ENCODE peak calls at places on chromosomes 6 and 20, in six cellular contexts. One of them, this sample, is unnamed.

GRCh38 chr6:41634657-41635056 is 3.6 kb upstream of the MDFI start:
- DNase-seq in naive thymus-derived CD4-positive, alpha-beta T cell: no peak
- DNase-seq in fibroblast of the aortic adventitia: no peak
- DNase-seq in A549: no peak
- DNase-seq in anterior cingulate cortex: no peak
- DNase-seq in AG08396: no peak
- DNase-seq in this sample: no peak

GRCh38 chr6:52360601-52361346 is 1.2 kb upstream of the PAQR8 start:
- DNase-seq in naive thymus-derived CD4-positive, alpha-beta T cell: no peak
- DNase-seq in fibroblast of the aortic adventitia: no peak
- DNase-seq in A549: no peak
- DNase-seq in anterior cingulate cortex: no peak
- DNase-seq in AG08396: no peak
- DNase-seq in this sample: no peak

GRCh38 chr6:33967966-33968724 is 164.3 kb upstream of the MLN start:
- DNase-seq in naive thymus-derived CD4-positive, alpha-beta T cell: no peak
- DNase-seq in fibroblast of the aortic adventitia: no peak
- DNase-seq in A549: peak
- DNase-seq in anterior cingulate cortex: no peak
- DNase-seq in AG08396: no peak
- DNase-seq in this sample: peak

GRCh38 chr6:42045538-42046460 is 4.5 kb upstream of the TAF8 start:
- DNase-seq in naive thymus-derived CD4-positive, alpha-beta T cell: peak
- DNase-seq in fibroblast of the aortic adventitia: peak
- DNase-seq in A549: no peak
- DNase-seq in anterior cingulate cortex: peak
- DNase-seq in AG08396: peak
- DNase-seq in this sample: peak

GRCh38 chr20:24370249-24370648 is 99.2 kb upstream of the SYNDIG1 start:
- DNase-seq in naive thymus-derived CD4-positive, alpha-beta T cell: no peak
- DNase-seq in fibroblast of the aortic adventitia: no peak
- DNase-seq in A549: no peak
- DNase-seq in anterior cingulate cortex: no peak
- DNase-seq in AG08396: no peak
- DNase-seq in this sample: no peak

GRCh38 chr6:46221221-46221793 is 50.5 kb upstream of the ENPP5 start:
- DNase-seq in naive thymus-derived CD4-positive, alpha-beta T cell: no peak
- DNase-seq in fibroblast of the aortic adventitia: peak
- DNase-seq in A549: peak
- DNase-seq in anterior cingulate cortex: no peak
- DNase-seq in AG08396: peak
- DNase-seq in this sample: peak

GRCh38 chr6:72416744-72417143 is 205.1 kb upstream of the KCNQ5 start:
- DNase-seq in naive thymus-derived CD4-positive, alpha-beta T cell: no peak
- DNase-seq in fibroblast of the aortic adventitia: no peak
- DNase-seq in A549: no peak
- DNase-seq in anterior cingulate cortex: no peak
- DNase-seq in AG08396: no peak
- DNase-seq in this sample: no peak

GRCh38 chr20:58714340-58714922 is 21.8 kb downstream of the NPEPL1 start:
- DNase-seq in naive thymus-derived CD4-positive, alpha-beta T cell: no peak
- DNase-seq in fibroblast of the aortic adventitia: no peak
- DNase-seq in A549: no peak
- DNase-seq in anterior cingulate cortex: no peak
- DNase-seq in AG08396: peak
- DNase-seq in this sample: no peak

GRCh38 chr6:70838907-70839285 is 118.0 kb downstream of the B3GAT2 start:
- DNase-seq in naive thymus-derived CD4-positive, alpha-beta T cell: no peak
- DNase-seq in fibroblast of the aortic adventitia: peak
- DNase-seq in A549: no peak
- DNase-seq in anterior cingulate cortex: no peak
- DNase-seq in AG08396: no peak
- DNase-seq in this sample: no peak

GRCh38 chr6:121482004-121482693 is 46.7 kb downstream of the GJA1 start:
- DNase-seq in naive thymus-derived CD4-positive, alpha-beta T cell: no peak
- DNase-seq in fibroblast of the aortic adventitia: peak
- DNase-seq in A549: peak
- DNase-seq in anterior cingulate cortex: no peak
- DNase-seq in AG08396: peak
- DNase-seq in this sample: no peak

GRCh38 chr6:138486249-138487121 is 12.8 kb downstream of the NHSL1 start:
- DNase-seq in naive thymus-derived CD4-positive, alpha-beta T cell: no peak
- DNase-seq in fibroblast of the aortic adventitia: no peak
- DNase-seq in A549: no peak
- DNase-seq in anterior cingulate cortex: no peak
- DNase-seq in AG08396: no peak
- DNase-seq in this sample: no peak

GRCh38 chr20:25050501-25051350 is 7.2 kb downstream of the ACSS1 start:
- DNase-seq in naive thymus-derived CD4-positive, alpha-beta T cell: no peak
- DNase-seq in fibroblast of the aortic adventitia: no peak
- DNase-seq in A549: no peak
- DNase-seq in anterior cingulate cortex: no peak
- DNase-seq in AG08396: no peak
- DNase-seq in this sample: no peak

GRCh38 chr6:3825851-3826581 is 23.2 kb upstream of the FAM50B start:
- DNase-seq in naive thymus-derived CD4-positive, alpha-beta T cell: no peak
- DNase-seq in fibroblast of the aortic adventitia: peak
- DNase-seq in A549: peak
- DNase-seq in anterior cingulate cortex: peak
- DNase-seq in AG08396: peak
- DNase-seq in this sample: peak

GRCh38 chr6:19697744-19698290 is 139.4 kb upstream of the ID4 start:
- DNase-seq in naive thymus-derived CD4-positive, alpha-beta T cell: no peak
- DNase-seq in fibroblast of the aortic adventitia: peak
- DNase-seq in A549: no peak
- DNase-seq in anterior cingulate cortex: no peak
- DNase-seq in AG08396: peak
- DNase-seq in this sample: no peak

This sample was measured in T47D.